ENCODE peak calls at places on chromosomes 6 and 20, in seven cellular contexts. S, R, U, G, O, I and X are unnamed samples.

GRCh38 chr20:51462566-51463276 is 79.8 kb downstream of the NFATC2 start:
- DNase-seq in S (peak), U (no peak), G (no peak), O (no peak), I (peak), R (peak), X (peak)

GRCh38 chr6:142008016-142008735 is 124.5 kb upstream of the GJE1 start:
- DNase-seq in R (no peak), O (no peak), U (no peak), S (no peak), G (no peak), I (no peak), X (no peak)

GRCh38 chr6:78854501-78854900 is 12.8 kb upstream of the IRAK1BP1 start:
- DNase-seq in U (no peak), I (no peak), R (no peak), G (no peak), O (no peak), S (no peak), X (peak)

GRCh38 chr20:63077705-63078104 is 70.9 kb upstream of the BHLHE23 start:
- DNase-seq in U (no peak), I (no peak), S (no peak), G (no peak), R (no peak), O (no peak), X (no peak)

GRCh38 chr6:156107514-156108150 is 652.0 kb upstream of the NOX3 start:
- DNase-seq in I (no peak), O (no peak), S (no peak), U (peak), G (no peak), R (no peak), X (no peak)

GRCh38 chr20:57458400-57459160 is 66.4 kb downstream of the CTCFL start:
- DNase-seq in S (peak), U (no peak), O (no peak), R (peak), G (no peak), I (peak), X (peak)

GRCh38 chr6:167275001-167275400 is 16.1 kb upstream of the UNC93A start:
- DNase-seq in I (no peak), S (no peak), R (no peak), O (no peak), U (no peak), G (no peak), X (no peak)

GRCh38 chr6:2989332-2990178 is 10.1 kb upstream of the NQO2 start:
- DNase-seq in R (peak), S (peak), G (peak), O (no peak), U (peak), I (peak), X (peak)

GRCh38 chr6:109820706-109821350 is 129.7 kb downstream of the FIG4 start:
- DNase-seq in U (no peak), R (no peak), I (no peak), S (no peak), O (no peak), G (no peak), X (no peak)

GRCh38 chr6:120279706-120280105 is 930.1 kb upstream of the MAN1A1 start:
- DNase-seq in R (no peak), U (no peak), G (no peak), S (no peak), O (no peak), I (no peak), X (no peak)